ENCODE peak calls at places on chromosome 6, in four cellular contexts. K is adrenal gland, N is pons, F is T-helper 2 cell. R is an unnamed sample.
A peak's percentile ranks its signal among the peaks of the same experiment; 100 is the strongest.

GRCh38 chr6:3403244-3404154 is 53.4 kb downstream of the SLC22A23 start:
- DNase-seq in K (no peak), N (no peak), F (no peak), R (no peak)

GRCh38 chr6:148866657-148867268 is 119.9 kb downstream of the UST start:
- DNase-seq in K (no peak), N (no peak), F (no peak), R (no peak)

GRCh38 chr6:117138920-117139319 is 126.4 kb upstream of the VGLL2 start:
- DNase-seq in K (no peak), N (peak; percentile 52), F (no peak), R (peak; percentile 28)

GRCh38 chr6:20377623-20378265 is 23.9 kb upstream of the E2F3 start:
- DNase-seq in K (no peak), N (no peak), F (no peak), R (no peak)

GRCh38 chr6:142822882-142823578 is 121.9 kb downstream of the HIVEP2 start:
- DNase-seq in K (no peak), N (no peak), F (no peak), R (peak; percentile 34)

GRCh38 chr6:157607317-157608109 is 215.5 kb upstream of the SNX9 start:
- DNase-seq in K (no peak), N (no peak), F (no peak), R (no peak)

GRCh38 chr6:104682722-104683643 is 176.7 kb downstream of the HACE1 start:
- DNase-seq in K (peak; percentile 73), N (peak; percentile 20), F (peak; percentile 54), R (peak; percentile 65)

GRCh38 chr6:137019476-137020272 is 25.1 kb downstream of the IL20RA start:
- DNase-seq in K (no peak), N (no peak), F (no peak), R (no peak)

R was measured in right cardiac atrium.